ENCODE peak calls at places on chromosomes 7 and 10, in ten cellular contexts. One of them, this sample, is unnamed.

GRCh38 chr10:95035343-95036283 is 33.7 kb downstream of the CYP2C8 start:
- DNase-seq in PC-9: no peak
- DNase-seq in SJSA1: no peak
- DNase-seq in A549: no peak
- DNase-seq in prostate gland: no peak
- DNase-seq in pancreas: no peak
- DNase-seq in ascending aorta: no peak
- DNase-seq in IMR-90: no peak
- DNase-seq in fibroblast of lung: no peak
- DNase-seq in sigmoid colon: no peak
- DNase-seq in this sample: no peak

GRCh38 chr10:131242007-131242406 is 69.5 kb downstream of the TCERG1L start:
- DNase-seq in PC-9: no peak
- DNase-seq in SJSA1: no peak
- DNase-seq in A549: peak
- DNase-seq in prostate gland: no peak
- DNase-seq in pancreas: peak
- DNase-seq in ascending aorta: no peak
- DNase-seq in IMR-90: no peak
- DNase-seq in fibroblast of lung: no peak
- DNase-seq in sigmoid colon: no peak
- DNase-seq in this sample: no peak

GRCh38 chr7:73680501-73680900 is 2.8 kb downstream of the DNAJC30 start:
- DNase-seq in PC-9: no peak
- DNase-seq in SJSA1: no peak
- DNase-seq in A549: no peak
- DNase-seq in prostate gland: no peak
- DNase-seq in pancreas: no peak
- DNase-seq in ascending aorta: no peak
- DNase-seq in IMR-90: no peak
- DNase-seq in fibroblast of lung: no peak
- DNase-seq in sigmoid colon: no peak
- DNase-seq in this sample: no peak

GRCh38 chr10:133481086-133481643 is 27.4 kb downstream of the SCART1 start:
- DNase-seq in PC-9: no peak
- DNase-seq in SJSA1: no peak
- DNase-seq in A549: no peak
- DNase-seq in prostate gland: no peak
- DNase-seq in pancreas: no peak
- DNase-seq in ascending aorta: no peak
- DNase-seq in IMR-90: no peak
- DNase-seq in fibroblast of lung: no peak
- DNase-seq in sigmoid colon: no peak
- DNase-seq in this sample: no peak

GRCh38 chr10:133335238-133336122 is 1.2 kb downstream of the CALY start:
- DNase-seq in PC-9: no peak
- DNase-seq in SJSA1: no peak
- DNase-seq in A549: peak
- DNase-seq in prostate gland: no peak
- DNase-seq in pancreas: peak
- DNase-seq in ascending aorta: no peak
- DNase-seq in IMR-90: peak
- DNase-seq in fibroblast of lung: peak
- DNase-seq in sigmoid colon: no peak
- DNase-seq in this sample: no peak

GRCh38 chr7:13217762-13218161 is 530.3 kb downstream of the ARL4A start:
- DNase-seq in PC-9: no peak
- DNase-seq in SJSA1: no peak
- DNase-seq in A549: no peak
- DNase-seq in prostate gland: no peak
- DNase-seq in pancreas: no peak
- DNase-seq in ascending aorta: no peak
- DNase-seq in IMR-90: no peak
- DNase-seq in fibroblast of lung: peak
- DNase-seq in sigmoid colon: no peak
- DNase-seq in this sample: no peak

GRCh38 chr7:132771301-132771730 is 195.0 kb upstream of the PLXNA4 start:
- DNase-seq in PC-9: no peak
- DNase-seq in SJSA1: no peak
- DNase-seq in A549: no peak
- DNase-seq in prostate gland: no peak
- DNase-seq in pancreas: no peak
- DNase-seq in ascending aorta: no peak
- DNase-seq in IMR-90: no peak
- DNase-seq in fibroblast of lung: no peak
- DNase-seq in sigmoid colon: no peak
- DNase-seq in this sample: no peak

GRCh38 chr7:90587766-90588165 is 8.4 kb upstream of the CDK14 start:
- DNase-seq in PC-9: no peak
- DNase-seq in SJSA1: no peak
- DNase-seq in A549: no peak
- DNase-seq in prostate gland: no peak
- DNase-seq in pancreas: no peak
- DNase-seq in ascending aorta: no peak
- DNase-seq in IMR-90: no peak
- DNase-seq in fibroblast of lung: no peak
- DNase-seq in sigmoid colon: no peak
- DNase-seq in this sample: no peak

GRCh38 chr10:12841826-12842225 is 159.7 kb downstream of the CCDC3 start:
- DNase-seq in PC-9: no peak
- DNase-seq in SJSA1: no peak
- DNase-seq in A549: no peak
- DNase-seq in prostate gland: no peak
- DNase-seq in pancreas: no peak
- DNase-seq in ascending aorta: no peak
- DNase-seq in IMR-90: no peak
- DNase-seq in fibroblast of lung: no peak
- DNase-seq in sigmoid colon: no peak
- DNase-seq in this sample: no peak

GRCh38 chr10:12839349-12839927 is 162.1 kb downstream of the CCDC3 start:
- DNase-seq in PC-9: no peak
- DNase-seq in SJSA1: no peak
- DNase-seq in A549: no peak
- DNase-seq in prostate gland: no peak
- DNase-seq in pancreas: no peak
- DNase-seq in ascending aorta: no peak
- DNase-seq in IMR-90: no peak
- DNase-seq in fibroblast of lung: no peak
- DNase-seq in sigmoid colon: no peak
- DNase-seq in this sample: no peak

GRCh38 chr10:12842310-12842709 is 159.2 kb downstream of the CCDC3 start:
- DNase-seq in PC-9: no peak
- DNase-seq in SJSA1: no peak
- DNase-seq in A549: no peak
- DNase-seq in prostate gland: no peak
- DNase-seq in pancreas: no peak
- DNase-seq in ascending aorta: no peak
- DNase-seq in IMR-90: no peak
- DNase-seq in fibroblast of lung: no peak
- DNase-seq in sigmoid colon: no peak
- DNase-seq in this sample: no peak

GRCh38 chr10:12841426-12841825 is 160.1 kb downstream of the CCDC3 start:
- DNase-seq in PC-9: no peak
- DNase-seq in SJSA1: no peak
- DNase-seq in A549: no peak
- DNase-seq in prostate gland: no peak
- DNase-seq in pancreas: no peak
- DNase-seq in ascending aorta: no peak
- DNase-seq in IMR-90: no peak
- DNase-seq in fibroblast of lung: no peak
- DNase-seq in sigmoid colon: no peak
- DNase-seq in this sample: no peak

GRCh38 chr10:12839941-12840611 is 161.4 kb downstream of the CCDC3 start:
- DNase-seq in PC-9: no peak
- DNase-seq in SJSA1: no peak
- DNase-seq in A549: no peak
- DNase-seq in prostate gland: no peak
- DNase-seq in pancreas: no peak
- DNase-seq in ascending aorta: no peak
- DNase-seq in IMR-90: no peak
- DNase-seq in fibroblast of lung: peak
- DNase-seq in sigmoid colon: no peak
- DNase-seq in this sample: no peak
- H3K27ac ChIP-seq in PC-9: no peak
- H3K27ac ChIP-seq in SJSA1: no peak
- H3K27ac ChIP-seq in A549: no peak
- H3K27ac ChIP-seq in prostate gland: no peak
- H3K27ac ChIP-seq in pancreas: no peak
- H3K27ac ChIP-seq in ascending aorta: no peak
- H3K27ac ChIP-seq in IMR-90: no peak
- H3K27ac ChIP-seq in fibroblast of lung: no peak
- H3K27ac ChIP-seq in sigmoid colon: no peak
- H3K27ac ChIP-seq in this sample: no peak

GRCh38 chr7:98286701-98287485 is 5.4 kb downstream of the BRI3 start:
- DNase-seq in PC-9: no peak
- DNase-seq in SJSA1: no peak
- DNase-seq in A549: no peak
- DNase-seq in prostate gland: no peak
- DNase-seq in pancreas: no peak
- DNase-seq in ascending aorta: no peak
- DNase-seq in IMR-90: no peak
- DNase-seq in fibroblast of lung: no peak
- DNase-seq in sigmoid colon: no peak
- DNase-seq in this sample: no peak

GRCh38 chr7:98289333-98289875 is 7.9 kb downstream of the BRI3 start:
- DNase-seq in PC-9: no peak
- DNase-seq in SJSA1: no peak
- DNase-seq in A549: no peak
- DNase-seq in prostate gland: no peak
- DNase-seq in pancreas: no peak
- DNase-seq in ascending aorta: no peak
- DNase-seq in IMR-90: no peak
- DNase-seq in fibroblast of lung: no peak
- DNase-seq in sigmoid colon: no peak
- DNase-seq in this sample: no peak

GRCh38 chr7:98287486-98287959 is 6.0 kb downstream of the BRI3 start:
- DNase-seq in PC-9: peak
- DNase-seq in SJSA1: no peak
- DNase-seq in A549: no peak
- DNase-seq in prostate gland: peak
- DNase-seq in pancreas: peak
- DNase-seq in ascending aorta: no peak
- DNase-seq in IMR-90: no peak
- DNase-seq in fibroblast of lung: no peak
- DNase-seq in sigmoid colon: no peak
- DNase-seq in this sample: peak

GRCh38 chr7:98286093-98286525 is 4.6 kb downstream of the BRI3 start:
- DNase-seq in PC-9: peak
- DNase-seq in SJSA1: peak
- DNase-seq in A549: peak
- DNase-seq in prostate gland: no peak
- DNase-seq in pancreas: peak
- DNase-seq in ascending aorta: peak
- DNase-seq in IMR-90: peak
- DNase-seq in fibroblast of lung: peak
- DNase-seq in sigmoid colon: peak
- DNase-seq in this sample: no peak

GRCh38 chr7:98288064-98288823 is 6.8 kb downstream of the BRI3 start:
- DNase-seq in PC-9: no peak
- DNase-seq in SJSA1: no peak
- DNase-seq in A549: no peak
- DNase-seq in prostate gland: no peak
- DNase-seq in pancreas: peak
- DNase-seq in ascending aorta: no peak
- DNase-seq in IMR-90: no peak
- DNase-seq in fibroblast of lung: no peak
- DNase-seq in sigmoid colon: no peak
- DNase-seq in this sample: no peak
- H3K27ac ChIP-seq in PC-9: peak
- H3K27ac ChIP-seq in SJSA1: no peak
- H3K27ac ChIP-seq in A549: peak
- H3K27ac ChIP-seq in prostate gland: peak
- H3K27ac ChIP-seq in pancreas: peak
- H3K27ac ChIP-seq in ascending aorta: peak
- H3K27ac ChIP-seq in IMR-90: no peak
- H3K27ac ChIP-seq in fibroblast of lung: no peak
- H3K27ac ChIP-seq in sigmoid colon: no peak
- H3K27ac ChIP-seq in this sample: peak

GRCh38 chr7:47576031-47576908 is 5.6 kb downstream of the TNS3 start:
- DNase-seq in PC-9: peak
- DNase-seq in SJSA1: no peak
- DNase-seq in A549: peak
- DNase-seq in prostate gland: peak
- DNase-seq in pancreas: peak
- DNase-seq in ascending aorta: no peak
- DNase-seq in IMR-90: peak
- DNase-seq in fibroblast of lung: peak
- DNase-seq in sigmoid colon: peak
- DNase-seq in this sample: no peak

GRCh38 chr7:47578581-47579270 is 3.2 kb downstream of the TNS3 start:
- DNase-seq in PC-9: peak
- DNase-seq in SJSA1: peak
- DNase-seq in A549: peak
- DNase-seq in prostate gland: peak
- DNase-seq in pancreas: no peak
- DNase-seq in ascending aorta: no peak
- DNase-seq in IMR-90: peak
- DNase-seq in fibroblast of lung: peak
- DNase-seq in sigmoid colon: no peak
- DNase-seq in this sample: no peak

GRCh38 chr7:47576909-47577255 is 5.0 kb downstream of the TNS3 start:
- DNase-seq in PC-9: peak
- DNase-seq in SJSA1: no peak
- DNase-seq in A549: peak
- DNase-seq in prostate gland: no peak
- DNase-seq in pancreas: no peak
- DNase-seq in ascending aorta: no peak
- DNase-seq in IMR-90: no peak
- DNase-seq in fibroblast of lung: no peak
- DNase-seq in sigmoid colon: no peak
- DNase-seq in this sample: no peak

GRCh38 chr7:47579458-47579857 is 2.5 kb downstream of the TNS3 start:
- DNase-seq in PC-9: no peak
- DNase-seq in SJSA1: no peak
- DNase-seq in A549: peak
- DNase-seq in prostate gland: no peak
- DNase-seq in pancreas: no peak
- DNase-seq in ascending aorta: no peak
- DNase-seq in IMR-90: no peak
- DNase-seq in fibroblast of lung: no peak
- DNase-seq in sigmoid colon: no peak
- DNase-seq in this sample: no peak

DNA sequence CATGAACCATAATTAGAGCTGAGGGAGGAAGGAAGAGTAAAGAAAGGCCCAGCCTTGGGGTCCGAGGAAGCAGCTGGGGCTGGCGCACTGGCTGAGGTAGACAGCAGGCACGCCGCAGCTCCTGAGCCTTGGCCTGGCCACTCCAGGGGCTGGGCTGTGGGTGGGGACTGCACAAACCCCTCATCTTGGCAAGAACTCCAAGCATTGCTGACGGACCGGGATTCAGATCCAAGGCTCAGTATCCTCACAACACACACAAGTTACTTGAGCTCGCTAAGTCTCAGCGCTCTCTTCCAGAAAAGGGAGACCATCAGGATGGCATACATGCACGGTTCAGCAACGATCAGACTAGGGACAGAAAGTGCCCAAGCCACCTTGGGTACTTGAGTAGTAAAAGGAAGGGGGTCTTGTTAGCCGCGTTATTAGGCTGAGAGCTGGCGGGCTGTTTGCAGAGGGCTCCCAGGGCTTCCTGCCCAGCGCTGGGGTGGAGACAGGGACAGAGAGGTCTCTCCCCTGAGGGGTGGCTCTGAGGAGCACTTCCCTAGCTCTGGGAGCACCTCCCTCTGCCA is 4.5 kb downstream of the TNS3 start:
- DNase-seq in PC-9: no peak
- DNase-seq in SJSA1: no peak
- DNase-seq in A549: no peak
- DNase-seq in prostate gland: no peak
- DNase-seq in pancreas: no peak
- DNase-seq in ascending aorta: no peak
- DNase-seq in IMR-90: no peak
- DNase-seq in fibroblast of lung: peak
- DNase-seq in sigmoid colon: no peak
- DNase-seq in this sample: no peak
- H3K27ac ChIP-seq in PC-9: peak
- H3K27ac ChIP-seq in SJSA1: no peak
- H3K27ac ChIP-seq in A549: peak
- H3K27ac ChIP-seq in prostate gland: peak
- H3K27ac ChIP-seq in pancreas: peak
- H3K27ac ChIP-seq in ascending aorta: peak
- H3K27ac ChIP-seq in IMR-90: peak
- H3K27ac ChIP-seq in fibroblast of lung: peak
- H3K27ac ChIP-seq in sigmoid colon: peak
- H3K27ac ChIP-seq in this sample: no peak

GRCh38 chr10:120981601-120982381 is 130.6 kb downstream of the WDR11 start:
- DNase-seq in PC-9: no peak
- DNase-seq in SJSA1: no peak
- DNase-seq in A549: no peak
- DNase-seq in prostate gland: no peak
- DNase-seq in pancreas: no peak
- DNase-seq in ascending aorta: no peak
- DNase-seq in IMR-90: no peak
- DNase-seq in fibroblast of lung: no peak
- DNase-seq in sigmoid colon: no peak
- DNase-seq in this sample: no peak
- H3K27ac ChIP-seq in PC-9: no peak
- H3K27ac ChIP-seq in SJSA1: no peak
- H3K27ac ChIP-seq in A549: no peak
- H3K27ac ChIP-seq in prostate gland: no peak
- H3K27ac ChIP-seq in pancreas: peak
- H3K27ac ChIP-seq in ascending aorta: no peak
- H3K27ac ChIP-seq in IMR-90: no peak
- H3K27ac ChIP-seq in fibroblast of lung: no peak
- H3K27ac ChIP-seq in sigmoid colon: no peak
- H3K27ac ChIP-seq in this sample: no peak